ENCODE peak calls at places on chromosomes 3 and 15, in six cellular contexts. T is MM.1S, V is GM23338, W is PC-3, D is HCT116, H is neural progenitor cell. A is an unnamed sample. For H3K4me1, the result is how much of the 10 kb centered on the place peaks cover.

GRCh38 chr3:98952404-98952803 is 50.9 kb upstream of the DCBLD2 start:
- DNase-seq in D (no peak), W (no peak), T (no peak), V (no peak), H (no peak), A (no peak)

GRCh38 chr3:3799173-3800075 is at the start of gene LRRN1:
- DNase-seq in V (peak), W (no peak), D (no peak), H (peak), T (peak), A (no peak)

GRCh38 chr3:38916706-38917105 is 100.7 kb upstream of the SCN10A start:
- DNase-seq in V (no peak), D (no peak), H (no peak), T (no peak), W (no peak), A (no peak)

GRCh38 chr3:160653514-160653913 is 23.4 kb upstream of the ARL14 start:
- DNase-seq in T (no peak), W (peak), V (no peak), H (no peak), D (no peak), A (no peak)

GRCh38 chr3:183809209-183809608 is 16.2 kb downstream of the MAP6D1 start:
- DNase-seq in D (no peak), W (no peak), H (no peak), V (no peak), T (no peak), A (no peak)

GRCh38 chr3:169573129-169573528 is 90.4 kb downstream of the MECOM start:
- DNase-seq in W (peak), H (no peak), D (no peak), T (no peak), V (no peak), A (no peak)

GRCh38 chr15:63554337-63554927 is 42.8 kb upstream of the FBXL22 start:
- DNase-seq in W (no peak), D (no peak), H (no peak), V (no peak), T (no peak), A (no peak)

GRCh38 chr15:83206971-83207621 is 527 bp downstream of the HDGFL3 start:
- DNase-seq in H (peak), D (no peak), V (peak), T (peak), W (peak), A (peak)

GRCh38 chr3:69999191-70000027 is at the start of gene SAMMSON:
- DNase-seq in D (no peak), V (peak), W (peak), H (no peak), T (no peak), A (no peak)

GRCh38 chr3:124131158-124132115 is 139.5 kb upstream of the ROPN1 start:
- DNase-seq in D (no peak), W (peak), V (no peak), H (no peak), T (no peak), A (no peak)

GRCh38 chr3:159824341-159824740 is 164.3 kb upstream of the IL12A start:
- DNase-seq in D (peak), V (no peak), H (no peak), T (no peak), W (peak), A (no peak)

GRCh38 chr15:26630857-26631256 is 142.0 kb downstream of the GABRB3 start:
- DNase-seq in W (no peak), H (no peak), V (peak), D (no peak), T (no peak), A (peak)

GRCh38 chr3:9704343-9705322 is 1.0 kb downstream of the CPNE9 start:
- DNase-seq in H (peak), W (peak), V (peak), D (no peak), T (no peak), A (no peak)

GRCh38 chr15:65092046-65092770 is 15.7 kb downstream of the KBTBD13 start:
- DNase-seq in H (no peak), V (no peak), W (no peak), T (no peak), D (no peak), A (no peak)

DNA sequence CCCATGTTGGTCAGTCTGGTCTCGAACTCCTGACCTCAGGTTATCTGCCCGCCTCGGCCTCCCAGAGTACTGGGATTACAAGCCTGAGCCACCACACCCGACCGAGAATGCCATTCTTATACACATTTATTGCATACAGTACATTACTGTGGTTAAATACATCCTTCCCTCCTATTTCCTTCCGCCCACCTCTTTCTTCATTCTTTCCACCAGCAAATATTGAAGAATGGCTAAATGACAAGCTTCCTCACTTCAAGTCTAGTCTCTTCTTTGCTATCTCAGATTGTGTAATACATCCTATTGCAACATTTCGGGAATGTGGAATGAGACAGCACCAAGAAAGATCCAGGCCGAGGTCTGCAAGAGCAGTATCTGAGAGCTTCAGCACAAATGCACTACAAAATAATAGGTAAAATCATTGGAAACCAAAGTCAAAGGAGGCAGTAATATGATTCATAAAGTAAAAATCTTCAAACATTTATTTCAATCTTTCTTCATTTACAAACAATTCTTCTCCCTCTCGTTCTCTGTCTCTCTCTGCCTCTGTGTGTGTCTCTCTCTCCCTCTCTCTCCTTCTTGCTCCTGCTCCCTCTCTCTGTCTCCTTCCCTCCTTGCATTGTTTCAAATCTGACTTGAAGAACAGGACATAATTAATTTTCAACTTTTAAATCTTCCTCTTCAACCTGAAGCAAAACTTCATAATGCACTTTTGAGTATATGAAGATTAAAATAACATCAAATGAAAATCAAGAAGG is 94.7 kb upstream of the TGFBR2 start:
- DNase-seq in T (no peak), W (peak), V (no peak), H (no peak), D (no peak), A (no peak)
- TF ChIP-seq EZH2phosphoT487 in T (no peak), W (no peak), V (no peak), H (no peak), D (no peak), A (no peak)

GRCh38 chr3:57646723-57647122 is 46.2 kb downstream of the DENND6A start:
- DNase-seq in H (no peak), V (no peak), T (no peak), D (peak), W (peak), A (no peak)
- TF ChIP-seq CTCF in H (no peak), V (no peak), T (no peak), D (peak), W (peak), A (peak)

DNA sequence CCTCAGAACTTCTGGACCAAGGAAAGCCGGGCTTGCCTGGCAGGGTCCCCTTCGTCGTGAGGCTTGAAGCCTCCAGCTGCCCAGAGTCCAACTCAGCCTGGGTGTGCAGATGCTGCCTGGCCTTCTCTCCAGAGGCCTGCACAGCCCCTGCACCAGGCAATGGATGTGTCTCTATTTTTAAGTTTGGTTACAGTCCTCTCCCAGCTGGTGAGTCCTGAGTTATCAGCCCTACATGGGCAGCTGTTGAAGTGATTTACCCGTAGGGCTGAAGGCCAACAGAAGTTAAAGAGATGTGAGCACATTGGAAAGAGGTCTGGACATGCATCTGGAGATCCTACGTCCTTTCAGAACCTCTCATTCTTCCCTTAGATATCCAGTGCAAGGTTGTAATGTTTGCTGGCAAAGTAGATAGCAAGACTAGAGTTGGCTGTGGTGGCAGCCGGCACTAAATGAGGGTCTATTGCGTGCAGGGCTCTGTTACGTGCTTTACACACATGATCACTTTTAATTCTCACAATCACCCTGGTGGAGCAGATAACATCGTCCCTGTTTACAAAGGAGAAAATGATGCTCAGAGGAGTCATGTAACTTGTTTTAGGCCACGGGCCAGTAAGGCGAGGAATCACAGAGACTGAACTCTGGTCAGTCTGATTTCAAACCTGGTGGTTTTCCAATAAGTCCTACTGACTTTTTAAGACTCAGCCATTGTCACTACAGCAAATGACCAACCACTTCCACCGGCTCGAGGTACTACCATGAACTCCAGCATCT is 9.9 kb downstream of the FYCO1 start:
- DNase-seq in T (no peak), H (no peak), V (no peak), D (no peak), W (no peak), A (no peak)
- H3K4me1 ChIP-seq in T (under half), H (under half), V (under half), D (under half), W (half or more), A (under half)

DNA sequence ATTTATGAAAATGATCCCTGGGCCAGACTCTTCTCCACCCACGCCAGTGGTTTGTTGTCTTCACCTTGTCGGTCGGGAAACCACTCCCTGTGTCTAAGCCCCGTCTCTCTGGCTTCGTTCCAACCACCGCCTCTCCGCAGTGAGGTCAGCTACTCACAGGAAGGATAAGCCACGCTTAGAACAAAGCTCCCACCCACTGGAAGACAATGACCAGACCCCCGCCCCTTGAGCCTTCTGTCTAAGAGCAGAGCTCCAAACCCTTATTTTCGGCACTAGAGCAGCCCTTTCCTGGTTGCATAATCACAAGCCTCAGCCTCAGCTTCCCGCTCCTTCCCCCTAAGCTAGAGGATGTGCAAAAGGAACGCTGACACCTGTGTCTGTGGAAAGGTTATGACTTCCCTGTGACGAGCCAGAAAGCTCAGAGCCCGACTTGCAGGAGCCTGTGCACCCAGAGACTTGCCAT is 114.9 kb upstream of the MEF2A start:
- DNase-seq in W (no peak), V (no peak), T (no peak), H (peak), D (no peak), A (no peak)
- TF ChIP-seq EZH2phosphoT487 in W (no peak), V (no peak), T (no peak), H (no peak), D (no peak), A (no peak)

GRCh38 chr3:34387831-34388564 is 589.6 kb downstream of the PDCD6IP start:
- DNase-seq in H (no peak), D (no peak), W (peak), T (no peak), V (peak), A (no peak)
- TF ChIP-seq CTCF in H (peak), D (no peak), W (no peak), T (no peak), V (peak), A (no peak)

GRCh38 chr3:30660128-30660525 is 53.7 kb downstream of the TGFBR2 start:
- DNase-seq in H (no peak), W (no peak), T (no peak), D (no peak), V (no peak), A (no peak)
- H3K4me1 ChIP-seq in H (under half), W (half or more), T (half or more), D (half or more), V (half or more), A (half or more)

GRCh38 chr15:43899928-43900327 is 73.1 kb downstream of the WDR76 start:
- DNase-seq in V (no peak), T (no peak), D (no peak), H (no peak), W (no peak), A (no peak)
- TF ChIP-seq EZH2phosphoT487 in V (no peak), T (no peak), D (no peak), H (no peak), W (no peak), A (no peak)

GRCh38 chr15:31398677-31399260 is 72.1 kb downstream of the KLF13 start:
- DNase-seq in V (no peak), W (peak), T (no peak), H (no peak), D (no peak), A (no peak)

GRCh38 chr15:31397851-31398661 is 71.4 kb downstream of the KLF13 start:
- DNase-seq in D (no peak), V (peak), W (no peak), T (no peak), H (no peak), A (no peak)

GRCh38 chr15:31399544-31400171 is 73.0 kb downstream of the KLF13 start:
- DNase-seq in T (no peak), D (no peak), V (no peak), W (no peak), H (no peak), A (no peak)

GRCh38 chr15:31400222-31400927 is 73.7 kb downstream of the KLF13 start:
- DNase-seq in V (no peak), H (no peak), W (no peak), T (no peak), D (no peak), A (no peak)

DNA sequence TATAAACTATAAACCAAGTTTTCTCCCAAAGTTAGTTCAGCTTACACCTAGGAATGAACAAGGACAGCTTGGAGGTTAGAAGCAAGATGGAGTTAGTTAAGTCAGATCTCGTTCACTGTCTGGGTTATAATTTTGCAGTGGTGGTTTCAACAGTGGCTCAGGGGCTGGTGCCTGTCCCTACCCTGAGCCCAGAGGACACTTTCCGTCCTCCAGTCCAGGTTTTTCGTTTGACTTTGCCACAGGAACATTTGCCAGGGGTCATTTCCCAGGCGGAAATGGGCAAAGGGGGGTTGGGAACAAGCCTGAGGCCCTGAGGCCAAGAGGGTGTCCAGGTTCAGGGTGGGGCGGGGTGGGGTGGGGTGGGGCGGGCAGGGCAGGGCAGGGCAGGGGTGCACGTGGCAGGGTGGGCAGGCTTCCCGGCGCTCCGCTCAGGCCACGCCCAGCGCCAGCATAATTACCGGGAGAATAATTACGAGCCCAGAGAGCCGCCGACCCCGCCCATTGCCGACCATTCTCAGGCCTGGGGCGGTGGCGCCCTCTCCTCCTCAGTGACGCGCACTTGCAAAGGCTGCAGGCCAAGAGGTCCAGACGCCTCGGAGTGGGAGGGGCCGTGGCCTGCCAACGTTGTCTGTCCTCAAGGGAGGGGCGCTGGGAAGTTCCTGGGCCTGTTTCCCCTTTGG is 70.4 kb downstream of the KLF13 start:
- DNase-seq in T (no peak), H (peak), D (peak), W (peak), V (peak), A (peak)
- TF ChIP-seq CTCF in T (no peak), H (peak), D (no peak), W (no peak), V (no peak), A (peak)